ENCODE peak calls at places on chromosome 18, in five cellular contexts. C is neural crest cell; X is activated CD4-positive, alpha-beta T cell treated with anti-CD3 and anti-CD28 coated beads for 48 hours; H is brain microvascular endothelial cell; E is M059J. O is an unnamed sample.

GRCh38 chr18:58362027-58362575 is 266.8 kb downstream of the ALPK2 start:
- DNase-seq in C (no peak), X (no peak), H (peak), E (peak), O (no peak)

GRCh38 chr18:6943143-6943542 is 174.5 kb downstream of the LAMA1 start:
- DNase-seq in C (no peak), X (no peak), H (no peak), E (no peak), O (no peak)

GRCh38 chr18:54948350-54948837 is 10.9 kb downstream of the CCDC68 start:
- DNase-seq in C (no peak), X (no peak), H (no peak), E (peak), O (no peak)

GRCh38 chr18:76974345-76974744 is 152.0 kb downstream of the ZNF236 start:
- DNase-seq in C (no peak), X (no peak), H (no peak), E (no peak), O (no peak)

GRCh38 chr18:8721716-8722115 is 16.4 kb downstream of the MTCL1 start:
- DNase-seq in C (no peak), X (no peak), H (peak), E (peak), O (no peak)

GRCh38 chr18:67695684-67696083 is 179.2 kb upstream of the DSEL start:
- DNase-seq in C (no peak), X (no peak), H (no peak), E (no peak), O (no peak)

GRCh38 chr18:44758821-44759624 is 78.3 kb downstream of the SETBP1 start:
- DNase-seq in C (no peak), X (peak), H (no peak), E (no peak), O (no peak)

GRCh38 chr18:11368020-11368419 is 218.7 kb upstream of the PIEZO2 start:
- DNase-seq in C (no peak), X (no peak), H (no peak), E (peak), O (no peak)

GRCh38 chr18:62576858-62577512 is 54.2 kb downstream of the ZCCHC2 start:
- DNase-seq in C (no peak), X (no peak), H (no peak), E (no peak), O (no peak)

GRCh38 chr18:36322408-36322728 is 24.9 kb downstream of the FHOD3 start:
- DNase-seq in C (no peak), X (no peak), H (no peak), E (no peak), O (no peak)

GRCh38 chr18:23134780-23135678 is at the start of gene CABLES1:
- DNase-seq in C (peak), X (peak), H (peak), E (peak), O (peak)

GRCh38 chr18:22694954-22695353 is 238.2 kb upstream of the RBBP8 start:
- DNase-seq in C (no peak), X (no peak), H (peak), E (peak), O (no peak)

GRCh38 chr18:33181016-33181415 is 259.5 kb downstream of the CCDC178 start:
- DNase-seq in C (no peak), X (no peak), H (no peak), E (no peak), O (no peak)

GRCh38 chr18:62061812-62062211 is 125.0 kb downstream of the PIGN start:
- DNase-seq in C (no peak), X (no peak), H (no peak), E (no peak), O (no peak)

GRCh38 chr18:35641916-35642315 is 60.4 kb downstream of the GALNT1 start:
- DNase-seq in C (no peak), X (no peak), H (no peak), E (peak), O (no peak)

GRCh38 chr18:48859311-48860275 is 91.2 kb downstream of the SMAD7 start:
- DNase-seq in C (peak), X (no peak), H (no peak), E (no peak), O (peak)

GRCh38 chr18:4758980-4759379 is 303.9 kb upstream of the DLGAP1 start:
- DNase-seq in C (no peak), X (no peak), H (no peak), E (no peak), O (no peak)

GRCh38 chr18:34631567-34631966 is 78.5 kb upstream of the DTNA start:
- DNase-seq in C (no peak), X (no peak), H (no peak), E (no peak), O (no peak)

GRCh38 chr18:67651438-67651837 is 134.9 kb upstream of the DSEL start:
- DNase-seq in C (no peak), X (no peak), H (no peak), E (no peak), O (no peak)

GRCh38 chr18:10015288-10015701 is 101.5 kb downstream of the VAPA start:
- DNase-seq in C (no peak), X (no peak), H (peak), E (peak), O (no peak)

GRCh38 chr18:68937204-68937603 is 139.3 kb downstream of the CCDC102B start:
- DNase-seq in C (no peak), X (no peak), H (no peak), E (no peak), O (no peak)

GRCh38 chr18:8717011-8717770 is 11.8 kb downstream of the MTCL1 start:
- DNase-seq in C (no peak), X (no peak), H (no peak), E (no peak), O (no peak)

GRCh38 chr18:74516271-74517235 is 17.7 kb upstream of the CNDP1 start:
- DNase-seq in C (no peak), X (no peak), H (no peak), E (no peak), O (no peak)

GRCh38 chr18:11953113-11953512 is 28.2 kb upstream of the IMPA2 start:
- DNase-seq in C (no peak), X (no peak), H (no peak), E (no peak), O (no peak)

GRCh38 chr18:76699923-76700322 is 122.4 kb upstream of the ZNF236 start:
- DNase-seq in C (no peak), X (no peak), H (no peak), E (no peak), O (no peak)

GRCh38 chr18:71028285-71028762 is 739.5 kb downstream of the SOCS6 start:
- DNase-seq in C (no peak), X (no peak), H (no peak), E (peak), O (no peak)

GRCh38 chr18:78528437-78529228 is 451.0 kb upstream of the SALL3 start:
- DNase-seq in C (no peak), X (no peak), H (no peak), E (no peak), O (no peak)

GRCh38 chr18:42038936-42039335 is 83.9 kb downstream of the PIK3C3 start:
- DNase-seq in C (no peak), X (no peak), H (peak), E (peak), O (no peak)

GRCh38 chr18:44778788-44779187 is 98.1 kb downstream of the SETBP1 start:
- DNase-seq in C (no peak), X (no peak), H (no peak), E (no peak), O (no peak)

GRCh38 chr18:9025104-9025838 is 77.2 kb upstream of the NDUFV2 start:
- DNase-seq in C (no peak), X (no peak), H (no peak), E (peak), O (no peak)

GRCh38 chr18:8943900-8944870 is 158.3 kb upstream of the NDUFV2 start:
- DNase-seq in C (no peak), X (no peak), H (peak), E (peak), O (no peak)

GRCh38 chr18:45014047-45014501 is 333.4 kb downstream of the SETBP1 start:
- DNase-seq in C (no peak), X (no peak), H (peak), E (peak), O (peak)

O was measured in neuronal stem cell.